ENCODE peak calls at places on chromosomes 16 and 17, in six cellular contexts. W is K562, S is H1, U is GM12891, Z is HepG2, J is GM12892. H is an unnamed sample.

GRCh38 chr17:4742133-4742532 is 2.4 kb upstream of the CXCL16 start:
- DNase-seq in Z (no peak), U (no peak), J (no peak), S (no peak), W (no peak), H (no peak)

GRCh38 chr17:56879280-56879679 is 34.6 kb downstream of the TRIM25 start:
- DNase-seq in U (no peak), Z (no peak), S (no peak), J (no peak), W (no peak), H (no peak)

GRCh38 chr16:15949210-15950166 is at the start of gene ABCC1:
- DNase-seq in U (peak), S (peak), J (peak), W (peak), Z (peak), H (peak)

GRCh38 chr17:83055911-83056582 is 23.4 kb upstream of the METRNL start:
- DNase-seq in Z (peak), U (no peak), W (no peak), S (peak), J (no peak), H (no peak)

GRCh38 chr17:42286411-42287295 is 1.6 kb upstream of the STAT5A start:
- DNase-seq in J (no peak), U (no peak), Z (no peak), W (peak), S (no peak), H (peak)

GRCh38 chr17:70073326-70073725 is 1.7 kb upstream of the KCNJ16 start:
- DNase-seq in Z (no peak), J (no peak), S (no peak), W (no peak), U (no peak), H (no peak)

GRCh38 chr16:88941933-88942909 is 34.8 kb downstream of the CBFA2T3 start:
- DNase-seq in S (peak), J (peak), U (peak), W (no peak), Z (no peak), H (peak)

GRCh38 chr16:66662445-66663194 is 33.9 kb downstream of the CMTM4 start:
- DNase-seq in Z (peak), W (peak), J (no peak), U (no peak), S (no peak), H (peak)

GRCh38 chr17:56880571-56880970 is 33.3 kb downstream of the TRIM25 start:
- DNase-seq in J (no peak), U (no peak), W (no peak), S (no peak), Z (no peak), H (no peak)

GRCh38 chr17:68089881-68090280 is 54.3 kb downstream of the KPNA2 start:
- DNase-seq in U (no peak), S (no peak), J (no peak), W (peak), Z (peak), H (no peak)

GRCh38 chr16:995087-995486 is 13.5 kb downstream of the SOX8 start:
- DNase-seq in S (no peak), J (no peak), Z (no peak), W (no peak), U (no peak), H (no peak)

GRCh38 chr16:35573407-35573806 is 2114.0 kb downstream of the TP53TG3F start:
- DNase-seq in U (no peak), S (no peak), W (no peak), Z (no peak), J (no peak), H (no peak)

GRCh38 chr16:57318240-57318970 is 33.9 kb upstream of the PLLP start:
- DNase-seq in U (no peak), Z (no peak), S (no peak), J (no peak), W (no peak), H (no peak)

DNA sequence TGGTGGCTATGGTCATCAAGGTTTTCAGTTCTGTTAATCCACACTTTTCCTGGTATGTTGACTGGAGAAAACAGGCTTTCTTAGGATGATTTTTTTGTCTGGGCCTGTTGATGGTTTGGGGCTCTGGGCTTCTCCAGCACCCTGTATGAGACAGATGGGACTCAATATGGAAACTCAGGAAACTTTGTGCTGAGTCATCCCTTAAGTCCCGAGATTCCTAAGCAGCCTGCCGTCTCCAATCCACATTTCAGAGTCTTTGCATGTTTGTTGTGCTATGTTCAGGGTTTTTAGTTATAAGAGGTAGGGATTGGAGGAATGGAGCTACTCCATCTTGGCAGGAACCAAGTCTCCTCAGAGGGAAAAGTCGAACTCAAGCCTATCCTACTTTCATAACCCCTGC is 253.3 kb upstream of the FOXF1 start:
- DNase-seq in S (no peak), J (no peak), U (no peak), Z (no peak), W (no peak), H (no peak)
- TF ChIP-seq TAF1 in S (no peak), J (no peak), U (no peak), Z (no peak), W (no peak), H (no peak)

DNA sequence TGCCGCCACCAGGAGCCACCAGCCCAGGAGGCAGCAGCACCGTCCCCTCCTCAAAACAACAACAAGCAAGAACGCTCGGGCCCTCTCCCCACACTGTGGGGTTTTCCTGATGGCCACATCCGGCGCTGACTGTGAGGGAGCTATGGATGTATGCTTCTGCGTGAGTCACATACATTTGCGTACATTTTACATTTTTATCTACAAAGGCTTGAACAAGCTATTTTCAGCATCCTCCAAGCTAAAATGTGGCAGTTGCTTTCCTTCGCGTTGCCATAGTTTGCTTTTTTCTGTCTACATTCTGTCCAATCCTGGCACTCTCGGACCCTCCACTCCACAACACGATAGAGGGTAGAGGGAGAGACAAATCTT is 2.0 kb upstream of the ABR start:
- DNase-seq in S (no peak), Z (no peak), W (no peak), U (no peak), J (no peak), H (no peak)
- TF ChIP-seq TAF1 in S (no peak), Z (no peak), W (no peak), U (no peak), J (no peak), H (no peak)

GRCh38 chr17:9022553-9023388 is 1.5 kb downstream of the NTN1 start:
- DNase-seq in S (peak), Z (no peak), U (no peak), J (no peak), W (no peak), H (peak)

GRCh38 chr17:9021158-9021984 is at the start of gene NTN1:
- DNase-seq in W (no peak), U (peak), S (peak), J (peak), Z (no peak), H (peak)

GRCh38 chr17:9020096-9020823 is 1.1 kb upstream of the NTN1 start:
- DNase-seq in Z (no peak), S (no peak), U (no peak), J (no peak), W (no peak), H (no peak)

GRCh38 chr17:9021985-9022552 is 759 bp downstream of the NTN1 start:
- DNase-seq in Z (no peak), J (peak), W (no peak), U (no peak), S (peak), H (peak)

GRCh38 chr17:9020824-9021157 is 519 bp upstream of the NTN1 start:
- DNase-seq in W (no peak), S (peak), J (no peak), U (no peak), Z (no peak), H (no peak)
- TF ChIP-seq TAF1 in W (no peak), S (no peak), J (no peak), U (no peak), Z (no peak), H (no peak)

DNA sequence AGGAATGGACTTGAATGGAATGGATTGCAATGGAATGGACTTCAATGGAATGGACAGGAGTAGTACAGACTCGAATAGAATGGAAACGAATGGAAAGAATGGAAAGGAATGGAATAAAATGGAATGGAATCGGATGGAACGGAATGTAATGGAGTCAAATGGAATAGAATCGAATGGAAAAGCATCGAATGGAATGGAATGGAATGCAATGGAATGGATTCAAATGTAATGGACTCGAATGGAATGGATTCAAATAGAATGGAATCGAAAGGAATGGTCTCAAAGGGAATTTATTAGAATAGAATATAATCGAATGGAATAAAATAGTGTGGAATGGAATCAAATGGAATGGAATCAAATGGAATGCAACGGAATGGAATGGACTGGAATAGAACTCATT is 484.9 kb upstream of the WSB1 start:
- DNase-seq in S (no peak), U (no peak), J (no peak), W (no peak), Z (no peak), H (no peak)
- TF ChIP-seq TAF1 in S (no peak), U (no peak), J (no peak), W (no peak), Z (no peak), H (no peak)

GRCh38 chr17:77208856-77209255 is 68.1 kb downstream of the SEC14L1 start:
- DNase-seq in U (no peak), S (no peak), J (no peak), Z (no peak), W (no peak), H (no peak)
- TF ChIP-seq TAF1 in U (no peak), S (no peak), J (no peak), Z (no peak), W (no peak), H (no peak)

DNA sequence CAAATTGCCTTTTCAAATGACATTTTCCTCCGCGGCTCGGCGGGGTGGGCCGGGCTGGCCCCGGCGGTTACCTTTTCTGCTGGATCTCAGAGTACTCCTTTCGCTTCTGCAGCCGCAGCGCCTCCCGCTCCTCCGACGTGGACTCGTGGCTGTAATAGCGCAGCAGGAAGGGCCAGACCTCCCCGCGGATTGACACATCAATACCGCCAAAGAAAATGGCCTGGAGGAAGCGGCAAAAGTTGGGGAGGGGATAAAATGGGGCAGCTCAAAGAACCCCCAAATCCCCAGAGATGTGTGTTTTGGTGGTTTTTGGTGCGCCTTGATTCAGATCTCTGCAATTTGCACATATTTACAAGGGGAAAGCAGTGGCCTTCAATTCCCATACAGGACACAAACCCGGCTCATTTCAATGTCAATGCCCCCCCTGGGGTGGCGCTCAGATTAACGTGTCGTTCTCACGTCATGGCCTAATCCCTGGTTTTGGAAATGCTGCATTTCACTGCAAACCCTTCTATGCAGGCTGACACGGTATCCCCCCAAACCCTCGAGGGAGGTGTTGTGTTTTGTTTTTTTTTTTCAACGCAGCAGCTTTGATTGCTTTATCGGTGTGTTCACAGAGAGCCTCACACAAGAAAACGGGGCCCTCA is 85.9 kb downstream of the TBC1D16 start:
- DNase-seq in Z (no peak), J (no peak), S (peak), W (no peak), U (no peak), H (peak)
- TF ChIP-seq TAF1 in Z (no peak), J (no peak), S (no peak), W (no peak), U (no peak), H (no peak)

GRCh38 chr17:34894971-34895370 is 66.3 kb downstream of the CCT6B start:
- DNase-seq in Z (no peak), J (no peak), W (no peak), U (no peak), S (no peak), H (no peak)

GRCh38 chr17:34895388-34895787 is 65.9 kb downstream of the CCT6B start:
- DNase-seq in W (no peak), S (no peak), J (no peak), U (no peak), Z (no peak), H (no peak)

GRCh38 chr17:34892864-34893263 is 68.4 kb downstream of the CCT6B start:
- DNase-seq in J (no peak), Z (no peak), W (peak), U (peak), S (peak), H (peak)
- TF ChIP-seq TAF1 in J (no peak), Z (no peak), W (no peak), U (no peak), S (no peak), H (no peak)

GRCh38 chr17:39676198-39676819 is 8.1 kb downstream of the PNMT start:
- DNase-seq in U (peak), W (peak), S (no peak), Z (no peak), J (no peak), H (no peak)
- TF ChIP-seq TAF1 in U (no peak), W (no peak), S (no peak), Z (no peak), J (no peak), H (no peak)

H was measured in SK-N-SH.